ENCODE peak calls at places on chromosomes 6 and 20, in six cellular contexts. I, R, W, S, Y and H are unnamed samples.

GRCh38 chr20:10572853-10573252 is 100.9 kb downstream of the JAG1 start:
- DNase-seq in I (no peak), R (no peak), W (no peak), S (no peak), Y (no peak), H (no peak)

GRCh38 chr20:50427740-50428462 is 82.3 kb upstream of the PTPN1 start:
- DNase-seq in I (no peak), R (no peak), W (no peak), S (no peak), Y (no peak), H (no peak)

GRCh38 chr6:124854338-124854922 is 107.8 kb upstream of the RNF217 start:
- DNase-seq in I (no peak), R (no peak), W (no peak), S (no peak), Y (no peak), H (no peak)

GRCh38 chr20:25418779-25419178 is 11.3 kb downstream of the GINS1 start:
- DNase-seq in I (peak), R (no peak), W (no peak), S (no peak), Y (no peak), H (no peak)

GRCh38 chr6:135779213-135779612 is 72.3 kb upstream of the PDE7B start:
- DNase-seq in I (no peak), R (no peak), W (no peak), S (no peak), Y (no peak), H (no peak)

GRCh38 chr6:84816196-84816745 is 51.9 kb upstream of the TBX18 start:
- DNase-seq in I (no peak), R (no peak), W (no peak), S (no peak), Y (no peak), H (no peak)

GRCh38 chr6:157525918-157526425 is 145.0 kb downstream of the ZDHHC14 start:
- DNase-seq in I (no peak), R (no peak), W (no peak), S (no peak), Y (no peak), H (no peak)

GRCh38 chr6:31610891-31611425 is 4.1 kb upstream of the AIF1 start:
- DNase-seq in I (no peak), R (no peak), W (no peak), S (no peak), Y (no peak), H (no peak)

GRCh38 chr20:50012282-50013263 is 29.8 kb downstream of the SNAI1 start:
- DNase-seq in I (no peak), R (no peak), W (no peak), S (peak), Y (no peak), H (peak)

GRCh38 chr6:75855047-75855446 is 106.0 kb downstream of the MYO6 start:
- DNase-seq in I (peak), R (no peak), W (peak), S (peak), Y (peak), H (peak)

GRCh38 chr6:21438237-21438985 is 155.1 kb upstream of the SOX4 start:
- DNase-seq in I (no peak), R (peak), W (no peak), S (no peak), Y (no peak), H (no peak)

GRCh38 chr6:15922510-15923307 is 206.2 kb upstream of the MYLIP start:
- DNase-seq in I (no peak), R (no peak), W (no peak), S (peak), Y (peak), H (no peak)

GRCh38 chr6:45710304-45710821 is 305.3 kb downstream of the CLIC5 start:
- DNase-seq in I (peak), R (peak), W (no peak), S (no peak), Y (no peak), H (no peak)

GRCh38 chr6:136738178-136739057 is 53.9 kb downstream of the MAP3K5 start:
- DNase-seq in I (peak), R (no peak), W (no peak), S (no peak), Y (no peak), H (no peak)

GRCh38 chr6:30830438-30830837 is 53.9 kb upstream of the DDR1 start:
- DNase-seq in I (no peak), R (no peak), W (no peak), S (no peak), Y (no peak), H (no peak)

GRCh38 chr6:167409689-167410088 is 84.8 kb downstream of the TTLL2 start:
- DNase-seq in I (no peak), R (no peak), W (no peak), S (no peak), Y (no peak), H (no peak)

GRCh38 chr6:52221302-52221701 is 23.0 kb downstream of the IL17F start:
- DNase-seq in I (no peak), R (no peak), W (no peak), S (no peak), Y (no peak), H (no peak)

GRCh38 chr20:34824026-34824860 is 1.2 kb downstream of the NCOA6 start:
- DNase-seq in I (peak), R (peak), W (peak), S (peak), Y (peak), H (peak)

GRCh38 chr20:50995506-50995905 is 27.4 kb downstream of the KCNG1 start:
- DNase-seq in I (peak), R (no peak), W (no peak), S (no peak), Y (no peak), H (no peak)

GRCh38 chr6:91288741-91289140 is 701.9 kb upstream of the MAP3K7 start:
- DNase-seq in I (no peak), R (no peak), W (no peak), S (no peak), Y (no peak), H (no peak)

GRCh38 chr20:44396790-44397189 is 41.3 kb downstream of the HNF4A start:
- DNase-seq in I (no peak), R (no peak), W (no peak), S (no peak), Y (no peak), H (no peak)

GRCh38 chr6:72798196-72798595 is 176.3 kb downstream of the KCNQ5 start:
- DNase-seq in I (peak), R (no peak), W (no peak), S (no peak), Y (no peak), H (no peak)

GRCh38 chr20:4375881-4376280 is 345.8 kb upstream of the PRND start:
- DNase-seq in I (peak), R (no peak), W (no peak), S (no peak), Y (no peak), H (no peak)

GRCh38 chr20:24350923-24351368 is 118.5 kb upstream of the SYNDIG1 start:
- DNase-seq in I (no peak), R (no peak), W (no peak), S (no peak), Y (no peak), H (no peak)

GRCh38 chr6:32853541-32854375 is at the start of the genes PSMB9 and TAP1:
- DNase-seq in I (peak), R (peak), W (peak), S (peak), Y (peak), H (peak)
- TF ChIP-seq SMC3 in I (peak), R (peak), W (peak), S (peak), Y (peak), H (peak)

GRCh38 chr6:148435386-148435785 is 92.7 kb downstream of the SASH1 start:
- DNase-seq in I (peak), R (no peak), W (no peak), S (no peak), Y (no peak), H (no peak)
- TF ChIP-seq SMC3 in I (no peak), R (no peak), W (no peak), S (no peak), Y (no peak), H (no peak)

DNA sequence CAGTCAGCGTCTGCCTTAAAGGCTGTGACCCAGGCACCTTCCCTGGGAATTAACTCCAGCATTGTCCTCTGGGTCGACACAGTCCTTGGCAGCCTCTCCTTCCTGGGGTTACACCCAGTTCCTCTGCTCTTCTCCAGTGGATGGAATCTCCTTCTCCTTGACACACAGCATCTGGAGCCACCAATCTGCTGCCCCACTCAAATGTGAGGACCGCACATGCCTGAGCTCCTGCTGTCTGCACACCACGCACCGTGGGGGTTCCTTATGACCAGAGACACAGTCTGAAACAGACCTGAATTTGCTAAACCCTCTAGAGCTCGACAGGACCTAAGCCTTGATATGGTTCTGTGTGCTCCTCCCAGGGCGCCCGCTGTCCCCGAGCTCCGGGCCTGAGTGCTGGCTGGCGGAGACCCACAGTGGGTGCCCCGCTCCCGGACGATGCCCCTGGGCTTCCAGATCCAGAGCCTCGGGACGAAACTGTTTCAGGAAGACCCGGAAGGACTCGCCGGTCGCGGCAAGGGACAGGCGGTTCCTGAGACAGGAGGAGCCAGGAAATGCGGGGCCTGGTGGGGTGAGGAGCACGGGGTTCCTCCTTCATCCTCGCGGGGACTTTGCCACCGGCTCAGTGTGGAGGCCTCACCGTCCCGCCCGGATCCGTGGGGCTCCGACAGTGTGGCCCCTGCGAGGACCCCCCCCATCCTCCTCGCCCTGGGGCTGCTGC is 2.5 kb upstream of the RAET1G start:
- DNase-seq in I (no peak), R (no peak), W (no peak), S (no peak), Y (no peak), H (peak)
- TF ChIP-seq SMC3 in I (no peak), R (no peak), W (no peak), S (no peak), Y (no peak), H (no peak)

GRCh38 chr6:108005961-108006360 is 48.0 kb upstream of the SEC63 start:
- DNase-seq in I (no peak), R (no peak), W (no peak), S (no peak), Y (no peak), H (no peak)
- TF ChIP-seq SMC3 in I (no peak), R (no peak), W (no peak), S (no peak), Y (no peak), H (no peak)

GRCh38 chr6:150813319-150813992 is 52.0 kb upstream of the MTHFD1L start:
- DNase-seq in I (peak), R (peak), W (no peak), S (no peak), Y (no peak), H (no peak)

GRCh38 chr6:150813993-150814359 is 51.5 kb upstream of the MTHFD1L start:
- DNase-seq in I (peak), R (peak), W (peak), S (no peak), Y (peak), H (no peak)
- TF ChIP-seq SMC3 in I (no peak), R (no peak), W (no peak), S (no peak), Y (no peak), H (no peak)